ENCODE peak calls at places on chromosome 12, in six cellular contexts. Z is retinal pigment epithelial cell, F is AG04450, N is small intestine, J is kidney epithelial cell, R is endothelial cell of umbilical vein. X is an unnamed sample.

GRCh38 chr12:11067514-11067913 is 5.4 kb upstream of the TAS2R46 start:
- DNase-seq in Z (peak), F (no peak), N (no peak), J (no peak), R (no peak), X (no peak)

GRCh38 chr12:118827047-118827446 is 154.3 kb upstream of the SRRM4 start:
- DNase-seq in Z (no peak), F (no peak), N (no peak), J (no peak), R (no peak), X (no peak)

GRCh38 chr12:116376354-116377193 is 99.1 kb upstream of the MED13L start:
- DNase-seq in Z (no peak), F (no peak), N (no peak), J (no peak), R (peak), X (no peak)

GRCh38 chr12:112842441-112842840 is 50.9 kb downstream of the RPH3A start:
- DNase-seq in Z (no peak), F (no peak), N (no peak), J (no peak), R (no peak), X (no peak)

GRCh38 chr12:118816296-118816695 is 165.0 kb upstream of the SRRM4 start:
- DNase-seq in Z (no peak), F (no peak), N (no peak), J (no peak), R (no peak), X (no peak)

GRCh38 chr12:6154730-6155459 is 30.4 kb upstream of the VWF start:
- DNase-seq in Z (no peak), F (no peak), N (no peak), J (no peak), R (peak), X (no peak)

GRCh38 chr12:65832217-65832616 is 7.9 kb downstream of the HMGA2 start:
- DNase-seq in Z (no peak), F (no peak), N (no peak), J (no peak), R (no peak), X (no peak)

GRCh38 chr12:114608509-114608908 is 75.5 kb downstream of the TBX3 start:
- DNase-seq in Z (no peak), F (no peak), N (no peak), J (no peak), R (no peak), X (no peak)

GRCh38 chr12:17370621-17371020 is 719.4 kb downstream of the RERGL start:
- DNase-seq in Z (no peak), F (no peak), N (no peak), J (no peak), R (no peak), X (no peak)

GRCh38 chr12:64385468-64385867 is 5.1 kb downstream of the C12orf56 start:
- DNase-seq in Z (no peak), F (no peak), N (no peak), J (no peak), R (no peak), X (no peak)

GRCh38 chr12:43676183-43676813 is 82.3 kb downstream of the PUS7L start:
- DNase-seq in Z (no peak), F (no peak), N (peak), J (no peak), R (peak), X (no peak)

GRCh38 chr12:43057561-43057960 is 468.0 kb upstream of the PRICKLE1 start:
- DNase-seq in Z (peak), F (no peak), N (no peak), J (no peak), R (no peak), X (peak)

GRCh38 chr12:18752947-18753346 is 15.0 kb downstream of the CAPZA3 start:
- DNase-seq in Z (peak), F (no peak), N (no peak), J (no peak), R (no peak), X (no peak)

GRCh38 chr12:47189753-47190152 is 110.0 kb upstream of the AMIGO2 start:
- DNase-seq in Z (no peak), F (no peak), N (no peak), J (no peak), R (no peak), X (no peak)

GRCh38 chr12:26239127-26239500 is 43.7 kb downstream of the SSPN start:
- DNase-seq in Z (no peak), F (no peak), N (no peak), J (no peak), R (no peak), X (no peak)

GRCh38 chr12:32589165-32589891 is 89.8 kb upstream of the DNM1L start:
- DNase-seq in Z (no peak), F (no peak), N (peak), J (no peak), R (no peak), X (no peak)

GRCh38 chr12:2288001-2288400 is 235.2 kb downstream of the CACNA1C start:
- DNase-seq in Z (no peak), F (no peak), N (no peak), J (no peak), R (no peak), X (peak)

GRCh38 chr12:95204141-95204866 is 13.0 kb downstream of the FGD6 start:
- DNase-seq in Z (peak), F (peak), N (peak), J (peak), R (peak), X (peak)

GRCh38 chr12:105704788-105705187 is 374.3 kb downstream of the C12orf75 start:
- DNase-seq in Z (no peak), F (no peak), N (no peak), J (no peak), R (no peak), X (no peak)

GRCh38 chr12:94990222-94990621 is 13.3 kb downstream of the NDUFA12 start:
- DNase-seq in Z (no peak), F (no peak), N (no peak), J (no peak), R (no peak), X (no peak)

GRCh38 chr12:113587720-113588119 is 116.0 kb upstream of the LHX5 start:
- DNase-seq in Z (no peak), F (no peak), N (no peak), J (no peak), R (no peak), X (no peak)

GRCh38 chr12:990649-991349 is at the start of gene ERC1:
- DNase-seq in Z (peak), F (peak), N (peak), J (no peak), R (peak), X (peak)

GRCh38 chr12:103623716-103624115 is 36.6 kb downstream of the STAB2 start:
- DNase-seq in Z (no peak), F (no peak), N (no peak), J (no peak), R (no peak), X (no peak)

GRCh38 chr12:64169999-64170398 is 52.1 kb downstream of the KICS2 start:
- DNase-seq in Z (no peak), F (no peak), N (no peak), J (no peak), R (peak), X (no peak)

GRCh38 chr12:88471641-88472040 is 108.6 kb downstream of the KITLG start:
- DNase-seq in Z (peak), F (no peak), N (no peak), J (no peak), R (no peak), X (peak)

GRCh38 chr12:94229902-94230301 is 81.5 kb downstream of the PLXNC1 start:
- DNase-seq in Z (no peak), F (no peak), N (no peak), J (no peak), R (no peak), X (no peak)

GRCh38 chr12:54991161-54991991 is 6.8 kb upstream of the TESPA1 start:
- DNase-seq in Z (no peak), F (no peak), N (peak), J (no peak), R (no peak), X (no peak)

GRCh38 chr12:71019282-71019831 is 98.8 kb upstream of the PTPRR start:
- DNase-seq in Z (no peak), F (no peak), N (no peak), J (no peak), R (no peak), X (no peak)

GRCh38 chr12:122064034-122064777 is 14.3 kb upstream of the MLXIP start:
- DNase-seq in Z (no peak), F (no peak), N (peak), J (peak), R (peak), X (peak)
- H3K4me3 ChIP-seq in Z (no peak), F (no peak), N (no peak), J (no peak), R (no peak), X (peak)

DNA sequence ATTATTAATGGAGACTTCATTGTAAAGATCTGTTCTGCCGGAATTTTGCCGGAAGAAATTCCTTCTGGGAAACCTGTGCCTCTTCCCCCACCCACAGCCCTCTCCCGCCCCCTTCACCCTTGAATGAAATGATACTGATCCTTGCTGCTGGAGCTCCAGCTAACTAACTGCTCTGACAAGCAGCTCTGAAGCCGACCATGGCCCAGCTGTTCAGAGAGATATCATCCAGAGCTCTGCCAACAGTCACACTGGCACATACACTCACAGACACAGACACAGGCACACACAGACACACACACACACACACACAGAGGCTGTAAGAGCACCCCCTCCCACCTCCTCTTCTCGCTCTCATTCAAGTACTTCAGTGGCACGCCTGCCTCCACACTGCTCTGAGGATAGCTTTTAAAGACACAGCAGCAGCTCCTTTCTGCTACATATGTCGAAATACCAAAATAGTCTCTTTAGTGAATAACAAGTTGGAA is 88.6 kb downstream of the R3HDM2 start:
- DNase-seq in Z (no peak), F (peak), N (no peak), J (peak), R (peak), X (peak)
- H3K4me3 ChIP-seq in Z (no peak), F (no peak), N (no peak), J (no peak), R (no peak), X (no peak)

GRCh38 chr12:12788675-12789368 is 3.4 kb downstream of the APOLD1 start:
- DNase-seq in Z (peak), F (peak), N (peak), J (no peak), R (peak), X (no peak)
- H3K4me3 ChIP-seq in Z (no peak), F (no peak), N (no peak), J (no peak), R (no peak), X (no peak)

DNA sequence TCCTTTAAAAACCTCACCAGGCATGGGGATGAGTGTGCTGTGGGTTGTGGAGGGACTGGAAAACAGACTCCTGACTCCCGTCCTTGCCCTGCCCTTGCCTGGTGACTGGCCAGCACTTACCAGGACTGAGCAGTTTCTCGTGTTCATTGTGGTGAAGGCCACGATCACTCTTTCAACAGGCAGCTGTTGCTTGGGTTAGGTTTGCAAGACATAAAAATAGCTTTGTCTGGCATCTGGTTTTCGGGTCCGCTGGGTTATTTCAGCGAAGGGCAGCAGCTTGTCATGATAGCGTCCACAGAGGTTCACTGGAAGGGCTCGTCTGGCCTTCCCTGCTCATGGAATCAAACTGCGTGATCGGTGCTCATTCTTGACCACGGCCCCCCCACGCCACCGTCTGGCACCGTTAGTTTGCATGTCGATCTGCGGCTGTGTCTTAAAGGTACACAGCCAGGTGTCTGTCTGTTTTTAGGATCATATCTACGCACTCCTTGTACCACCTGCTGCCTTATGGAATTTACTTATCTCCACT is 15.2 kb downstream of the ACACB start:
- DNase-seq in Z (no peak), F (no peak), N (no peak), J (no peak), R (no peak), X (no peak)
- H3K4me3 ChIP-seq in Z (no peak), F (no peak), N (no peak), J (no peak), R (no peak), X (no peak)

GRCh38 chr12:120061815-120062214 is 54.7 kb downstream of the RAB35 start:
- DNase-seq in Z (no peak), F (no peak), N (no peak), J (no peak), R (no peak), X (no peak)
- H3K4me3 ChIP-seq in Z (no peak), F (no peak), N (no peak), J (no peak), R (no peak), X (no peak)

GRCh38 chr12:132054983-132055382 is 89.1 kb downstream of the DDX51 start:
- DNase-seq in Z (no peak), F (no peak), N (no peak), J (no peak), R (no peak), X (no peak)

GRCh38 chr12:132055535-132056096 is 88.5 kb downstream of the DDX51 start:
- DNase-seq in Z (no peak), F (no peak), N (no peak), J (no peak), R (no peak), X (no peak)

GRCh38 chr12:132057691-132058090 is 86.4 kb downstream of the DDX51 start:
- DNase-seq in Z (no peak), F (no peak), N (no peak), J (no peak), R (no peak), X (no peak)

GRCh38 chr12:132056959-132057358 is 87.2 kb downstream of the DDX51 start:
- DNase-seq in Z (no peak), F (no peak), N (no peak), J (no peak), R (no peak), X (no peak)

DNA sequence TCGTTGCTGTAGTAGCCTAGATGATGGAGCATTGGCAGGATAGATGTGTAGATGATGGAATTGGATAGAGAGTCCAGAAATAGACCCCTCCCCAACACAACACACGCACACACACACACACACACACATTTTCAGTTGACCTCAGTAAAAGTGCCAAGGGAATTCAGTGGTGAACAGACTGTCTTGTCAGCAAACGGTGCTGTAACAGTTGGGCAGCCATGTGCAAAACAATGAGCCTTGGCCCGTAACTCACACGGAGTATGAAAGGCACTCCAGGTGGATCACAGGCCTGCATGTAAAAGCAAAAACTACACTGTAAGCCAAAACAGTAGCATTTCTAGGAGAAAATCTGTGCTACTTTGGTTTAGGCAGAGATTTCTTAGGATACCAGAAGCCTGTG is 87.8 kb downstream of the DDX51 start:
- DNase-seq in Z (no peak), F (no peak), N (no peak), J (no peak), R (no peak), X (no peak)
- H3K4me3 ChIP-seq in Z (no peak), F (no peak), N (no peak), J (no peak), R (no peak), X (no peak)

GRCh38 chr12:92398565-92399309 is 253.1 kb upstream of the BTG1 start:
- DNase-seq in Z (no peak), F (no peak), N (peak), J (no peak), R (no peak), X (no peak)

GRCh38 chr12:92402415-92402814 is 256.8 kb upstream of the BTG1 start:
- DNase-seq in Z (no peak), F (no peak), N (no peak), J (no peak), R (no peak), X (no peak)

GRCh38 chr12:92396647-92397258 is 251.1 kb upstream of the BTG1 start:
- DNase-seq in Z (no peak), F (no peak), N (no peak), J (peak), R (no peak), X (peak)

GRCh38 chr12:92403210-92404175 is 257.8 kb upstream of the BTG1 start:
- DNase-seq in Z (peak), F (no peak), N (peak), J (peak), R (no peak), X (no peak)

DNA sequence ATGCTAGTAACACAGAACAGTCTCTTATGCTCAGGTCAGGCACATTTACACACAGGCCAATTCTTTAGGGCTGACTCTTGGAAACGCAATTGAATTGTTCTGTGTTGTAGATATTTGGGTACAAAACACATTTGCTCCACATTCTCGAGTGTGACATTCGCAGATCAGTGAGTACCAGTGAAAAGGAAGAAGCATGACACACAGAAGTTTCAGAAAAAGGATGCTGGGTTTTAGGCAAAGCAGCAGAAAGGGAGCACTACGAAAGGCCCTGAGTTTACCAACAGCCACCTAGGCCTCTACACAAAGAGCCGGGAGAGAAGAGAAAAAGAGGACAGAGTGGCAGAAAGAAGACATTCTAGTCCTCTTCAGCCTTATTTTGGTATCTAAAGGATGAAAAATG is 254.4 kb upstream of the BTG1 start:
- DNase-seq in Z (no peak), F (no peak), N (peak), J (no peak), R (no peak), X (no peak)
- H3K4me3 ChIP-seq in Z (no peak), F (no peak), N (no peak), J (no peak), R (no peak), X (no peak)

GRCh38 chr12:132495165-132495544 is 5.2 kb downstream of the FBRSL1 start:
- DNase-seq in Z (no peak), F (no peak), N (no peak), J (no peak), R (no peak), X (no peak)

GRCh38 chr12:132496710-132497109 is 6.8 kb downstream of the FBRSL1 start:
- DNase-seq in Z (no peak), F (no peak), N (no peak), J (no peak), R (no peak), X (no peak)

GRCh38 chr12:132495629-132496207 is 5.8 kb downstream of the FBRSL1 start:
- DNase-seq in Z (no peak), F (no peak), N (no peak), J (no peak), R (no peak), X (no peak)

GRCh38 chr12:132497514-132498405 is 7.8 kb downstream of the FBRSL1 start:
- DNase-seq in Z (no peak), F (no peak), N (no peak), J (no peak), R (no peak), X (no peak)

GRCh38 chr12:132496270-132496669 is 6.3 kb downstream of the FBRSL1 start:
- DNase-seq in Z (no peak), F (no peak), N (no peak), J (no peak), R (no peak), X (no peak)
- H3K4me3 ChIP-seq in Z (no peak), F (no peak), N (no peak), J (no peak), R (no peak), X (no peak)

DNA sequence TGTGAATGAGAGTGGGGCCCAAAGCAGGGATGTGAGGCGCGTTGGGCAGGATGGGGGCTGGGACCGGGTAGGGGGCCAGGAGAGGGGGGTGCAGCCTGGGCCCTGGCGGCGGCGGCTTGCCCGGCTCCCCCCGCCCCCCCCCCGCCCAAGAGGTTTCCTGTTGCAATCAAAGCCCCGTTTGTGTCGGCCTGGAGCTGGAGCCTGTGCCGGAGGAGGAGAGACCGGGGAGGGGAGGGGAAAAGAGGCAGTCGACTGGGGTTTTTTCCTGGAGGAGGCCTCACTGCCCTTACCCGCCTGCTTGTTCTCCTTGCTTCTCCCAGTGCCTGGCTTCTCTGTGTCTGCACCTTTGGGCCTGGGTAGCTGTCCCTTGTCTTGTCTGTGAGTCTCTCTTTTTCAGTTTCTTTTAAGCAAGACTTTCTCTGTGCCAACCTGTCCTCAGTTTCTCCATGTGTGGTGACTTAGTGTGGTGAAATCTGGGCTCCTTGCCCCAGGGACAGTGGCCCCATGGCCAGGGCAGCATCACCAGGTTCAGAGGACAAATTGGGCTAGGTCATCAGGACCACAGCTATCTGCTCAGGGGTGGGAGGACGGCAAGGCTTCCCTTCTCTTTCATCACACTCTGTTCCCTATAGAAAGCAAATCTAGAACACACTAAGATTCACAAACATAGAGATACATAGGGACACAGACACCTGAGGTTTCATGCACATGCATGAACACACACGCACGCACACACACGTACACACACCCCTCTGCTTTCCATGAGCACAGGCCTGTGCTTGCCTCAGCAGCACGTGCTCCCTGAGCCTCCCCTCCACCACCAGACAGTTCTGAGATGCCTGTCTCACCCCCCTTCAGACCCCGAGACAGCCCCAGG is 8.4 kb downstream of the RARG start:
- DNase-seq in Z (no peak), F (no peak), N (no peak), J (no peak), R (peak), X (no peak)
- H3K4me3 ChIP-seq in Z (no peak), F (peak), N (no peak), J (no peak), R (no peak), X (no peak)

GRCh38 chr12:96240251-96240650 is 46.1 kb downstream of the ELK3 start:
- DNase-seq in Z (no peak), F (no peak), N (no peak), J (no peak), R (no peak), X (no peak)

GRCh38 chr12:96240656-96241055 is 46.5 kb downstream of the ELK3 start:
- DNase-seq in Z (no peak), F (no peak), N (no peak), J (no peak), R (no peak), X (no peak)

GRCh38 chr12:96238336-96239031 is 44.3 kb downstream of the ELK3 start:
- DNase-seq in Z (no peak), F (no peak), N (no peak), J (no peak), R (no peak), X (no peak)

GRCh38 chr12:96241484-96242256 is 47.5 kb downstream of the ELK3 start:
- DNase-seq in Z (no peak), F (no peak), N (peak), J (no peak), R (peak), X (peak)

GRCh38 chr12:96239711-96240234 is 45.6 kb downstream of the ELK3 start:
- DNase-seq in Z (no peak), F (no peak), N (no peak), J (no peak), R (no peak), X (no peak)
- H3K4me3 ChIP-seq in Z (no peak), F (no peak), N (no peak), J (no peak), R (no peak), X (no peak)